ENCODE peak calls at places on chromosomes 6 and 20, in eight cellular contexts. J, N, K, O, M, B, G and E are unnamed samples.

GRCh38 chr6:37531026-37531425 is 31.3 kb upstream of the CCDC167 start:
- DNase-seq in J (no peak), N (peak; percentile 49), K (no peak), O (no peak), M (no peak), B (no peak), G (no peak), E (no peak)

GRCh38 chr6:33869826-33870423 is 66.1 kb upstream of the MLN start:
- DNase-seq in J (no peak), N (no peak), K (no peak), O (no peak), M (peak; percentile 61), B (no peak), G (no peak), E (no peak)

GRCh38 chr6:81708306-81708705 is 44.2 kb downstream of the TENT5A start:
- DNase-seq in J (no peak), N (peak; percentile 18), K (no peak), O (no peak), M (peak; percentile 82), B (no peak), G (no peak), E (no peak)

GRCh38 chr6:142570221-142570671 is 268.4 kb downstream of the ADGRG6 start:
- DNase-seq in J (no peak), N (peak; percentile 65), K (no peak), O (no peak), M (no peak), B (peak; percentile 86), G (no peak), E (no peak)

GRCh38 chr20:62209850-62210495 is 10.1 kb downstream of the HRH3 start:
- DNase-seq in J (no peak), N (no peak), K (no peak), O (no peak), M (no peak), B (no peak), G (no peak), E (no peak)

GRCh38 chr6:34053721-34054120 is 92.2 kb downstream of the GRM4 start:
- DNase-seq in J (no peak), N (no peak), K (no peak), O (no peak), M (peak; percentile 59), B (peak; percentile 35), G (no peak), E (no peak)

GRCh38 chr6:16432075-16433032 is 194.0 kb downstream of the GMPR start:
- DNase-seq in J (no peak), N (peak; percentile 66), K (no peak), O (no peak), M (no peak), B (no peak), G (no peak), E (peak; percentile 20)

GRCh38 chr20:39195495-39196129 is 233.5 kb downstream of the DHX35 start:
- DNase-seq in J (no peak), N (no peak), K (no peak), O (peak; percentile 17), M (peak; percentile 34), B (no peak), G (no peak), E (no peak)

GRCh38 chr6:170129691-170130171 is 161.1 kb downstream of the DLL1 start:
- DNase-seq in J (no peak), N (no peak), K (no peak), O (no peak), M (no peak), B (peak; percentile 25), G (no peak), E (no peak)

GRCh38 chr6:21158149-21158548 is 435.4 kb upstream of the SOX4 start:
- DNase-seq in J (no peak), N (no peak), K (no peak), O (no peak), M (no peak), B (no peak), G (no peak), E (no peak)

GRCh38 chr20:60813066-60813465 is 439.0 kb upstream of the CDH4 start:
- DNase-seq in J (no peak), N (no peak), K (no peak), O (no peak), M (no peak), B (no peak), G (no peak), E (no peak)

GRCh38 chr6:50720623-50721022 is 7.3 kb downstream of the TFAP2D start:
- DNase-seq in J (no peak), N (peak; percentile 1), K (no peak), O (no peak), M (peak; percentile 86), B (peak; percentile 13), G (no peak), E (no peak)

GRCh38 chr6:144262470-144263369 is 22.4 kb upstream of the UTRN start:
- DNase-seq in J (no peak), N (no peak), K (no peak), O (no peak), M (no peak), B (no peak), G (no peak), E (no peak)

GRCh38 chr20:43917380-43917779 is 2.7 kb downstream of the TOX2 start:
- DNase-seq in J (no peak), N (no peak), K (no peak), O (no peak), M (no peak), B (no peak), G (no peak), E (no peak)

GRCh38 chr20:24289737-24290481 is 179.5 kb upstream of the SYNDIG1 start:
- DNase-seq in J (no peak), N (no peak), K (no peak), O (no peak), M (peak; percentile 33), B (no peak), G (no peak), E (no peak)

GRCh38 chr20:35750611-35751010 is 8.6 kb upstream of the RBM39 start:
- DNase-seq in J (no peak), N (no peak), K (no peak), O (no peak), M (no peak), B (no peak), G (no peak), E (no peak)

GRCh38 chr6:139372326-139373153 is 1.9 kb downstream of the CITED2 start:
- DNase-seq in J (no peak), N (no peak), K (no peak), O (no peak), M (no peak), B (no peak), G (no peak), E (no peak)

GRCh38 chr6:159203304-159204005 is 34.3 kb downstream of the FNDC1 start:
- DNase-seq in J (no peak), N (peak; percentile 89), K (no peak), O (no peak), M (no peak), B (peak; percentile 18), G (no peak), E (no peak)

GRCh38 chr6:45668705-45669104 is 291.0 kb upstream of the SUPT3H start:
- DNase-seq in J (no peak), N (no peak), K (no peak), O (no peak), M (no peak), B (no peak), G (no peak), E (no peak)

GRCh38 chr20:38880952-38881735 is 45.1 kb upstream of the FAM83D start:
- DNase-seq in J (no peak), N (no peak), K (no peak), O (no peak), M (no peak), B (no peak), G (peak; percentile 77), E (peak; percentile 38)

GRCh38 chr6:107894821-107895396 is 63.1 kb downstream of the SEC63 start:
- DNase-seq in J (no peak), N (no peak), K (no peak), O (no peak), M (no peak), B (no peak), G (no peak), E (no peak)

GRCh38 chr6:82246802-82247633 is 526 bp downstream of the IBTK start:
- DNase-seq in J (no peak), N (peak; percentile 51), K (peak; percentile 69), O (peak; percentile 17), M (peak; percentile 87), B (peak; percentile 74), G (peak; percentile 63), E (peak; percentile 33)

GRCh38 chr20:6705106-6705766 is 62.2 kb upstream of the BMP2 start:
- DNase-seq in J (no peak), N (peak; percentile 67), K (no peak), O (no peak), M (no peak), B (peak; percentile 36), G (no peak), E (no peak)

GRCh38 chr20:59632426-59633113 is 28.2 kb downstream of the PHACTR3 start:
- DNase-seq in J (no peak), N (no peak), K (no peak), O (no peak), M (no peak), B (peak; percentile 25), G (no peak), E (no peak)

GRCh38 chr6:38524436-38525145 is 115.1 kb downstream of the BTBD9 start:
- DNase-seq in J (no peak), N (peak; percentile 29), K (no peak), O (no peak), M (no peak), B (no peak), G (no peak), E (no peak)

GRCh38 chr20:62550087-62550565 is 74.3 kb upstream of the GATA5 start:
- DNase-seq in J (no peak), N (no peak), K (no peak), O (no peak), M (peak; percentile 47), B (no peak), G (no peak), E (no peak)

GRCh38 chr6:6890400-6890858 is 217.3 kb upstream of the RREB1 start:
- DNase-seq in J (no peak), N (peak; percentile 8), K (no peak), O (no peak), M (peak; percentile 70), B (no peak), G (no peak), E (no peak)